ENCODE peak calls at places on chromosomes 4 and X, in seven cellular contexts. H is NCI-H2081, X is GF-D8, U is SHP77, D is HEK293T, E is M059J, Y is epithelial cell of proximal tubule. T is an unnamed sample.

GRCh38 chr4:37631551-37631950 is 54.6 kb downstream of the RELL1 start:
- DNase-seq in X (no peak), E (no peak), U (no peak), Y (no peak), D (no peak), H (no peak), T (no peak)

GRCh38 chr4:121822796-121823504 is 733 bp downstream of the CCNA2 start:
- DNase-seq in Y (no peak), E (peak), X (peak), U (peak), D (peak), H (peak), T (no peak)

GRCh38 chrX:41118156-41118555 is 32.9 kb downstream of the USP9X start:
- DNase-seq in U (no peak), D (no peak), E (no peak), Y (no peak), H (no peak), X (no peak), T (no peak)

GRCh38 chr4:154623995-154624394 is 11.5 kb upstream of the FGG start:
- DNase-seq in H (no peak), X (no peak), E (no peak), U (no peak), Y (no peak), D (no peak), T (no peak)

GRCh38 chr4:143281507-143282169 is 55.0 kb upstream of the GAB1 start:
- DNase-seq in X (no peak), H (no peak), Y (no peak), U (no peak), D (no peak), E (peak), T (no peak)

GRCh38 chrX:74922922-74923321 is 2.3 kb downstream of the NEXMIF start:
- DNase-seq in U (no peak), H (no peak), X (no peak), E (no peak), Y (no peak), D (no peak), T (no peak)

GRCh38 chr4:6694177-6694901 is 661 bp downstream of the S100P start:
- DNase-seq in X (peak), E (no peak), U (no peak), H (no peak), D (no peak), Y (no peak), T (no peak)

GRCh38 chrX:46703980-46704379 is 54.9 kb downstream of the SLC9A7 start:
- DNase-seq in D (no peak), E (no peak), U (no peak), Y (no peak), H (no peak), X (no peak), T (no peak)

GRCh38 chr4:124945422-124945821 is 232.9 kb upstream of the ANKRD50 start:
- DNase-seq in Y (no peak), D (no peak), U (no peak), H (no peak), E (no peak), X (no peak), T (no peak)

GRCh38 chr4:143399113-143399949 is 62.7 kb downstream of the GAB1 start:
- DNase-seq in U (no peak), X (no peak), H (peak), E (peak), Y (no peak), D (peak), T (peak)

GRCh38 chr4:186149872-186150271 is 41.5 kb upstream of the CYP4V2 start:
- DNase-seq in E (peak), H (no peak), X (no peak), D (no peak), Y (no peak), U (peak), T (no peak)

GRCh38 chr4:1784395-1784788 is 8.7 kb upstream of the FGFR3 start:
- DNase-seq in H (no peak), X (no peak), E (no peak), D (no peak), Y (no peak), U (no peak), T (no peak)

GRCh38 chr4:8771258-8771590 is 100.4 kb downstream of the HMX1 start:
- DNase-seq in Y (no peak), U (no peak), X (no peak), E (no peak), H (no peak), D (no peak), T (no peak)

GRCh38 chr4:185134176-185134869 is 8.7 kb upstream of the SLC25A4 start:
- DNase-seq in D (peak), X (no peak), U (no peak), Y (no peak), E (peak), H (peak), T (peak)

GRCh38 chr4:25030283-25031076 is at the start of gene LGI2:
- DNase-seq in H (peak), D (peak), U (no peak), Y (no peak), X (no peak), E (no peak), T (peak)

GRCh38 chrX:153817291-153817690 is 13.1 kb downstream of the PDZD4 start:
- DNase-seq in Y (no peak), H (no peak), U (no peak), E (no peak), D (no peak), X (no peak), T (no peak)

GRCh38 chr4:76559236-76560071 is 124.4 kb downstream of the SHROOM3 start:
- DNase-seq in Y (no peak), E (no peak), D (no peak), X (no peak), H (no peak), U (no peak), T (no peak)

GRCh38 chr4:1363540-1363939 is 16.5 kb downstream of the UVSSA start:
- DNase-seq in Y (no peak), X (no peak), D (no peak), U (no peak), E (no peak), H (peak), T (no peak)

GRCh38 chrX:6170424-6170823 is 58.2 kb downstream of the NLGN4X start:
- DNase-seq in U (no peak), E (no peak), D (no peak), Y (no peak), X (no peak), H (no peak), T (no peak)

GRCh38 chr4:76377922-76378321 is 43.0 kb downstream of the CCDC158 start:
- DNase-seq in U (peak), D (peak), H (peak), E (peak), Y (no peak), X (no peak), T (no peak)

GRCh38 chrX:12322031-12322430 is 183.8 kb downstream of the FRMPD4 start:
- DNase-seq in Y (no peak), D (no peak), E (no peak), H (no peak), U (no peak), X (no peak), T (no peak)